ENCODE peak calls at places on chromosomes 2 and 18, in five cellular contexts. One of them, this sample, is unnamed.

GRCh38 chr2:219174801-219175200 is 1.9 kb downstream of the CNPPD1 start:
- DNase-seq in occipital lobe: no peak
- DNase-seq in NCI-H345: no peak
- DNase-seq in GM12891: no peak
- DNase-seq in activated naive CD4-positive, alpha-beta T cell treated with anti-CD3 and anti-CD28 coated beads, Interleukin-2, amount 50 U/mL, for 72 hours: peak
- DNase-seq in this sample: no peak

GRCh38 chr2:164839914-164840457 is 1.6 kb downstream of the COBLL1 start:
- DNase-seq in occipital lobe: no peak
- DNase-seq in NCI-H345: no peak
- DNase-seq in GM12891: no peak
- DNase-seq in activated naive CD4-positive, alpha-beta T cell treated with anti-CD3 and anti-CD28 coated beads, Interleukin-2, amount 50 U/mL, for 72 hours: no peak
- DNase-seq in this sample: no peak

GRCh38 chr2:120410487-120410886 is 64.6 kb downstream of the INHBB start:
- DNase-seq in occipital lobe: no peak
- DNase-seq in NCI-H345: no peak
- DNase-seq in GM12891: no peak
- DNase-seq in activated naive CD4-positive, alpha-beta T cell treated with anti-CD3 and anti-CD28 coated beads, Interleukin-2, amount 50 U/mL, for 72 hours: no peak
- DNase-seq in this sample: no peak

GRCh38 chr2:142557391-142557790 is 320.1 kb upstream of the KYNU start:
- DNase-seq in occipital lobe: no peak
- DNase-seq in NCI-H345: no peak
- DNase-seq in GM12891: no peak
- DNase-seq in activated naive CD4-positive, alpha-beta T cell treated with anti-CD3 and anti-CD28 coated beads, Interleukin-2, amount 50 U/mL, for 72 hours: no peak
- DNase-seq in this sample: no peak

GRCh38 chr2:237894986-237895543 is 35.6 kb downstream of the RAMP1 start:
- DNase-seq in occipital lobe: no peak
- DNase-seq in NCI-H345: no peak
- DNase-seq in GM12891: no peak
- DNase-seq in activated naive CD4-positive, alpha-beta T cell treated with anti-CD3 and anti-CD28 coated beads, Interleukin-2, amount 50 U/mL, for 72 hours: peak
- DNase-seq in this sample: no peak

GRCh38 chr2:38095996-38096861 is 20.3 kb upstream of the CYP1B1 start:
- DNase-seq in occipital lobe: no peak
- DNase-seq in NCI-H345: no peak
- DNase-seq in GM12891: peak
- DNase-seq in activated naive CD4-positive, alpha-beta T cell treated with anti-CD3 and anti-CD28 coated beads, Interleukin-2, amount 50 U/mL, for 72 hours: no peak
- DNase-seq in this sample: peak

GRCh38 chr2:55048514-55048924 is 1.7 kb downstream of the RTN4 start:
- DNase-seq in occipital lobe: no peak
- DNase-seq in NCI-H345: peak
- DNase-seq in GM12891: no peak
- DNase-seq in activated naive CD4-positive, alpha-beta T cell treated with anti-CD3 and anti-CD28 coated beads, Interleukin-2, amount 50 U/mL, for 72 hours: no peak
- DNase-seq in this sample: no peak

GRCh38 chr2:145657265-145657664 is 1137.3 kb upstream of the ZEB2 start:
- DNase-seq in occipital lobe: no peak
- DNase-seq in NCI-H345: no peak
- DNase-seq in GM12891: no peak
- DNase-seq in activated naive CD4-positive, alpha-beta T cell treated with anti-CD3 and anti-CD28 coated beads, Interleukin-2, amount 50 U/mL, for 72 hours: no peak
- DNase-seq in this sample: no peak

GRCh38 chr2:174959787-174960186 is 45.4 kb downstream of the CHN1 start:
- DNase-seq in occipital lobe: no peak
- DNase-seq in NCI-H345: no peak
- DNase-seq in GM12891: no peak
- DNase-seq in activated naive CD4-positive, alpha-beta T cell treated with anti-CD3 and anti-CD28 coated beads, Interleukin-2, amount 50 U/mL, for 72 hours: no peak
- DNase-seq in this sample: no peak

GRCh38 chr2:65532318-65532717 is 99.9 kb upstream of the SPRED2 start:
- DNase-seq in occipital lobe: no peak
- DNase-seq in NCI-H345: no peak
- DNase-seq in GM12891: no peak
- DNase-seq in activated naive CD4-positive, alpha-beta T cell treated with anti-CD3 and anti-CD28 coated beads, Interleukin-2, amount 50 U/mL, for 72 hours: no peak
- DNase-seq in this sample: no peak

GRCh38 chr2:148130571-148130970 is 109.7 kb downstream of the MBD5 start:
- DNase-seq in occipital lobe: no peak
- DNase-seq in NCI-H345: no peak
- DNase-seq in GM12891: no peak
- DNase-seq in activated naive CD4-positive, alpha-beta T cell treated with anti-CD3 and anti-CD28 coated beads, Interleukin-2, amount 50 U/mL, for 72 hours: no peak
- DNase-seq in this sample: no peak

GRCh38 chr2:201633862-201634261 is 9.4 kb downstream of the TMEM237 start:
- DNase-seq in occipital lobe: no peak
- DNase-seq in NCI-H345: no peak
- DNase-seq in GM12891: no peak
- DNase-seq in activated naive CD4-positive, alpha-beta T cell treated with anti-CD3 and anti-CD28 coated beads, Interleukin-2, amount 50 U/mL, for 72 hours: no peak
- DNase-seq in this sample: no peak

GRCh38 chr2:75828826-75829225 is 118.1 kb upstream of the GCFC2 start:
- DNase-seq in occipital lobe: no peak
- DNase-seq in NCI-H345: no peak
- DNase-seq in GM12891: no peak
- DNase-seq in activated naive CD4-positive, alpha-beta T cell treated with anti-CD3 and anti-CD28 coated beads, Interleukin-2, amount 50 U/mL, for 72 hours: no peak
- DNase-seq in this sample: no peak

GRCh38 chr2:169961911-169962310 is 134.7 kb downstream of the UBR3 start:
- DNase-seq in occipital lobe: no peak
- DNase-seq in NCI-H345: no peak
- DNase-seq in GM12891: no peak
- DNase-seq in activated naive CD4-positive, alpha-beta T cell treated with anti-CD3 and anti-CD28 coated beads, Interleukin-2, amount 50 U/mL, for 72 hours: no peak
- DNase-seq in this sample: no peak

GRCh38 chr18:8801263-8801901 is 96.0 kb downstream of the MTCL1 start:
- DNase-seq in occipital lobe: no peak
- DNase-seq in NCI-H345: no peak
- DNase-seq in GM12891: no peak
- DNase-seq in activated naive CD4-positive, alpha-beta T cell treated with anti-CD3 and anti-CD28 coated beads, Interleukin-2, amount 50 U/mL, for 72 hours: no peak
- DNase-seq in this sample: no peak

GRCh38 chr2:90069290-90069894 is 1377.9 kb downstream of the RPIA start:
- DNase-seq in occipital lobe: no peak
- DNase-seq in NCI-H345: no peak
- DNase-seq in GM12891: peak
- DNase-seq in activated naive CD4-positive, alpha-beta T cell treated with anti-CD3 and anti-CD28 coated beads, Interleukin-2, amount 50 U/mL, for 72 hours: no peak
- DNase-seq in this sample: peak

GRCh38 chr2:107936427-107937359 is 49.6 kb upstream of the SLC5A7 start:
- DNase-seq in occipital lobe: no peak
- DNase-seq in NCI-H345: peak
- DNase-seq in GM12891: no peak
- DNase-seq in activated naive CD4-positive, alpha-beta T cell treated with anti-CD3 and anti-CD28 coated beads, Interleukin-2, amount 50 U/mL, for 72 hours: no peak
- DNase-seq in this sample: no peak

This sample was measured in GM13976.